ENCODE peak calls at places on chromosomes 7 and 10, in ten cellular contexts. One of them, this sample, is unnamed.

GRCh38 chr10:8815969-8816368 is 761.5 kb downstream of the GATA3 start:
- DNase-seq in keratinocyte: peak
- DNase-seq in neural progenitor cell: no peak
- DNase-seq in astrocyte: no peak
- DNase-seq in MCF 10A: no peak
- DNase-seq in GM20000: no peak
- DNase-seq in AG10803: no peak
- DNase-seq in Panc1: no peak
- DNase-seq in WTC11: no peak
- DNase-seq in mesothelial cell of epicardium: no peak
- DNase-seq in this sample: no peak

GRCh38 chr7:2301510-2301860 is 12.8 kb downstream of the SNX8 start:
- DNase-seq in mesothelial cell of epicardium: no peak
- DNase-seq in MCF 10A: no peak
- DNase-seq in astrocyte: no peak
- DNase-seq in keratinocyte: no peak
- DNase-seq in Panc1: no peak
- DNase-seq in WTC11: peak
- DNase-seq in neural progenitor cell: no peak
- DNase-seq in AG10803: peak
- DNase-seq in GM20000: peak
- DNase-seq in this sample: no peak

GRCh38 chr10:112801748-112802147 is 148.3 kb upstream of the TCF7L2 start:
- DNase-seq in GM20000: no peak
- DNase-seq in WTC11: no peak
- DNase-seq in neural progenitor cell: no peak
- DNase-seq in Panc1: no peak
- DNase-seq in astrocyte: no peak
- DNase-seq in MCF 10A: no peak
- DNase-seq in keratinocyte: no peak
- DNase-seq in AG10803: no peak
- DNase-seq in mesothelial cell of epicardium: peak
- DNase-seq in this sample: no peak

GRCh38 chr10:33336606-33337334 is 2.3 kb upstream of the NRP1 start:
- DNase-seq in keratinocyte: no peak
- DNase-seq in astrocyte: no peak
- DNase-seq in Panc1: no peak
- DNase-seq in WTC11: peak
- DNase-seq in MCF 10A: no peak
- DNase-seq in AG10803: no peak
- DNase-seq in GM20000: peak
- DNase-seq in mesothelial cell of epicardium: peak
- DNase-seq in neural progenitor cell: peak
- DNase-seq in this sample: no peak

GRCh38 chr10:125514206-125515162 is 168.5 kb downstream of the TEX36 start:
- DNase-seq in astrocyte: no peak
- DNase-seq in neural progenitor cell: no peak
- DNase-seq in Panc1: no peak
- DNase-seq in keratinocyte: no peak
- DNase-seq in mesothelial cell of epicardium: no peak
- DNase-seq in GM20000: no peak
- DNase-seq in WTC11: no peak
- DNase-seq in MCF 10A: peak
- DNase-seq in AG10803: peak
- DNase-seq in this sample: no peak

GRCh38 chr10:131218811-131219583 is 92.5 kb downstream of the TCERG1L start:
- DNase-seq in MCF 10A: no peak
- DNase-seq in Panc1: no peak
- DNase-seq in AG10803: no peak
- DNase-seq in WTC11: no peak
- DNase-seq in astrocyte: no peak
- DNase-seq in neural progenitor cell: no peak
- DNase-seq in mesothelial cell of epicardium: no peak
- DNase-seq in GM20000: no peak
- DNase-seq in keratinocyte: no peak
- DNase-seq in this sample: no peak

GRCh38 chr10:34916368-34916767 is 101.3 kb upstream of the PARD3 start:
- DNase-seq in MCF 10A: peak
- DNase-seq in Panc1: no peak
- DNase-seq in GM20000: no peak
- DNase-seq in mesothelial cell of epicardium: no peak
- DNase-seq in neural progenitor cell: no peak
- DNase-seq in astrocyte: peak
- DNase-seq in WTC11: no peak
- DNase-seq in keratinocyte: peak
- DNase-seq in AG10803: peak
- DNase-seq in this sample: no peak

GRCh38 chr7:95595825-95596182 is 512 bp downstream of the PDK4 start:
- DNase-seq in AG10803: no peak
- DNase-seq in WTC11: no peak
- DNase-seq in mesothelial cell of epicardium: no peak
- DNase-seq in MCF 10A: peak
- DNase-seq in Panc1: no peak
- DNase-seq in astrocyte: no peak
- DNase-seq in neural progenitor cell: no peak
- DNase-seq in keratinocyte: no peak
- DNase-seq in GM20000: no peak
- DNase-seq in this sample: no peak

GRCh38 chr7:68925241-68925640 is 673.0 kb upstream of the AUTS2 start:
- DNase-seq in AG10803: no peak
- DNase-seq in MCF 10A: no peak
- DNase-seq in neural progenitor cell: no peak
- DNase-seq in keratinocyte: no peak
- DNase-seq in astrocyte: no peak
- DNase-seq in GM20000: no peak
- DNase-seq in WTC11: no peak
- DNase-seq in Panc1: no peak
- DNase-seq in mesothelial cell of epicardium: no peak
- DNase-seq in this sample: no peak

GRCh38 chr10:34405611-34406462 is 409.3 kb downstream of the PARD3 start:
- DNase-seq in WTC11: no peak
- DNase-seq in MCF 10A: peak
- DNase-seq in mesothelial cell of epicardium: no peak
- DNase-seq in neural progenitor cell: no peak
- DNase-seq in Panc1: no peak
- DNase-seq in GM20000: no peak
- DNase-seq in keratinocyte: no peak
- DNase-seq in astrocyte: peak
- DNase-seq in AG10803: no peak
- DNase-seq in this sample: no peak

GRCh38 chr10:63384001-63384400 is 81.8 kb downstream of the JMJD1C start:
- DNase-seq in mesothelial cell of epicardium: no peak
- DNase-seq in MCF 10A: no peak
- DNase-seq in neural progenitor cell: no peak
- DNase-seq in AG10803: no peak
- DNase-seq in WTC11: no peak
- DNase-seq in astrocyte: no peak
- DNase-seq in Panc1: no peak
- DNase-seq in keratinocyte: no peak
- DNase-seq in GM20000: no peak
- DNase-seq in this sample: no peak
- TF ChIP-seq CTCF in mesothelial cell of epicardium: no peak
- TF ChIP-seq CTCF in MCF 10A: no peak
- TF ChIP-seq CTCF in neural progenitor cell: no peak
- TF ChIP-seq CTCF in AG10803: no peak
- TF ChIP-seq CTCF in WTC11: no peak
- TF ChIP-seq CTCF in astrocyte: no peak
- TF ChIP-seq CTCF in Panc1: no peak
- TF ChIP-seq CTCF in keratinocyte: no peak
- TF ChIP-seq CTCF in GM20000: no peak
- TF ChIP-seq CTCF in this sample: no peak

GRCh38 chr7:74291535-74291934 is 2.3 kb downstream of the CLIP2 start:
- DNase-seq in AG10803: no peak
- DNase-seq in GM20000: no peak
- DNase-seq in Panc1: no peak
- DNase-seq in keratinocyte: no peak
- DNase-seq in neural progenitor cell: no peak
- DNase-seq in mesothelial cell of epicardium: no peak
- DNase-seq in WTC11: no peak
- DNase-seq in MCF 10A: no peak
- DNase-seq in astrocyte: no peak
- DNase-seq in this sample: no peak

GRCh38 chr7:74293577-74293908 is 4.3 kb downstream of the CLIP2 start:
- DNase-seq in keratinocyte: no peak
- DNase-seq in MCF 10A: no peak
- DNase-seq in GM20000: no peak
- DNase-seq in astrocyte: no peak
- DNase-seq in AG10803: no peak
- DNase-seq in WTC11: no peak
- DNase-seq in Panc1: no peak
- DNase-seq in mesothelial cell of epicardium: no peak
- DNase-seq in neural progenitor cell: no peak
- DNase-seq in this sample: no peak

GRCh38 chr7:74294191-74294998 is 5.2 kb downstream of the CLIP2 start:
- DNase-seq in astrocyte: no peak
- DNase-seq in MCF 10A: no peak
- DNase-seq in neural progenitor cell: no peak
- DNase-seq in GM20000: no peak
- DNase-seq in WTC11: no peak
- DNase-seq in mesothelial cell of epicardium: no peak
- DNase-seq in Panc1: no peak
- DNase-seq in AG10803: peak
- DNase-seq in keratinocyte: no peak
- DNase-seq in this sample: no peak

GRCh38 chr7:74290999-74291441 is 1.8 kb downstream of the CLIP2 start:
- DNase-seq in Panc1: no peak
- DNase-seq in MCF 10A: no peak
- DNase-seq in mesothelial cell of epicardium: no peak
- DNase-seq in GM20000: no peak
- DNase-seq in neural progenitor cell: no peak
- DNase-seq in AG10803: no peak
- DNase-seq in keratinocyte: no peak
- DNase-seq in astrocyte: no peak
- DNase-seq in WTC11: peak
- DNase-seq in this sample: no peak

DNA sequence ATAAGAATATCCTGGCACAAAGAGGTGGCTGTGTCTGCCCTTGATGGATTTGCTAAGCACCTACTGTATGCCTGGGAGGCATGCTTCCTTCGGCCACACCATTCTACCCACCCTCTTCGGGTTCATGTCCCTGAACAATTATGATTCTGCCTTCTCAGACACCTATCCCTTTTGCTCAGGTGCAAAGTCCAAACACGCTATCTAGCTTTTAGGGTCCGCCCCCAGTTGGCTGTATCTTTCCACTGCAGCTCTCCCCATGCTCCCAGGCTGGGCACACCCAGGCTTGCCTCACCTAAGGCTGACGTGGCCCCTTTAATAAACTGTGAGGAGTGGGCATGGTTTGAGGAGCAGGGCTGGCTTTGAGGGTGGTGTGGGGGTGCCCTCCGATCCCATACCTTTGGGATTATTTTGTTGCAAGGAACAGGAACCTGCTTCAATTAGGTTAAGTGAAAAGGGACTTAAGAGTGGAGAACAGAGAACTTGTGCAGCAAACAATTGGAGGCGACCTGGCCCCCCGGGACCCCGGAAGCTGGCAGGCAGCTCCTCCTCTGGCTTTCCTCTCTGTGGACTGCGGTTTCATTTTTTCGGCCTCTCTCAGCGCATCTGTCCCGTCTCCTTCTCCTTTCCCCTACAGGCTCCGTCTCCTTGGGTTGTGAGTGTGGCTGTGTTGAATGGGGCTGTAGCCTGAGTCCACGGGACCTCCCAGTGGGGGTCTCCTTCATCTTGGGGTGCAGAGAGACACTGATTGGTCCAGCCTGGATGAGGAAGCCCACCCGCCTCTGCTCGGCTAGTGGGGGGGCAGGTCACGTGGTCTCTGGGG is 3.8 kb downstream of the CLIP2 start:
- DNase-seq in astrocyte: no peak
- DNase-seq in keratinocyte: no peak
- DNase-seq in WTC11: no peak
- DNase-seq in Panc1: no peak
- DNase-seq in neural progenitor cell: no peak
- DNase-seq in GM20000: no peak
- DNase-seq in MCF 10A: no peak
- DNase-seq in AG10803: no peak
- DNase-seq in mesothelial cell of epicardium: no peak
- DNase-seq in this sample: no peak
- TF ChIP-seq CTCF in astrocyte: no peak
- TF ChIP-seq CTCF in keratinocyte: peak
- TF ChIP-seq CTCF in WTC11: no peak
- TF ChIP-seq CTCF in Panc1: no peak
- TF ChIP-seq CTCF in neural progenitor cell: no peak
- TF ChIP-seq CTCF in GM20000: no peak
- TF ChIP-seq CTCF in MCF 10A: no peak
- TF ChIP-seq CTCF in AG10803: no peak
- TF ChIP-seq CTCF in mesothelial cell of epicardium: no peak
- TF ChIP-seq CTCF in this sample: no peak

DNA sequence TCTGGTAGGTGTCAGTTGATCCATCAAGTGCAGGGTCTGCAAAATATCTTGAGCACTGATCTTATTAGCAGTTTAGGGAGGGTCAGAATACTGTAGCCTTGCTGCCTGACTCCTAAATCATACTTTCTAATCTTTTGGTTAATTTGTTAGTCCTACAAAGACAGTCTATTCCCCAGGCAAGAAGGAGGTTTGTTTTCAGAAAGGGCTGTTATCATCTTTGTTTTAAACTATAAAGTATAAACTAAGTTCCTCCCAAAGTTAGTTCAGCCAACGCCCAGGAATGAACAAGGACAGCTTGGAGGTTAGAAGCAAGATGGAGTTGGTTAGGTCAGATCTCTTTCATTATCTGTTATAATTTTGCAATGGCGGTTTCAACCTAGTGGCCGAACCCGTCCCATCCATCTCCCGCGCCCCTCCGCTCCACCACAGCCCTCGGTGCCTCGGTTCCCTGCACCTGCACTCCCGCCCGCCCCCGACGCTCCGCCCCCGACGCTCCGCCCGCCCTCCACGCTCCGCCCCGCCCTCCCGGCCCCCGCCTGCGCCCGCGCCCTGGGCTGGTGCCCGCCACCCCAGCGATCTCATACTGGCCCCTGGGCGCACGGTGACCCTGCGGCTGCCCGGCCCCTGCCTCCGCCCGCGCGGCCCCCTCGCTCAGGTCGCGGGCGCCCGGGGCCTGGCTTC is at the start of gene ADCK2:
- DNase-seq in MCF 10A: peak
- DNase-seq in astrocyte: no peak
- DNase-seq in neural progenitor cell: peak
- DNase-seq in WTC11: peak
- DNase-seq in GM20000: peak
- DNase-seq in keratinocyte: no peak
- DNase-seq in Panc1: no peak
- DNase-seq in AG10803: peak
- DNase-seq in mesothelial cell of epicardium: peak
- DNase-seq in this sample: peak
- TF ChIP-seq CTCF in MCF 10A: no peak
- TF ChIP-seq CTCF in astrocyte: no peak
- TF ChIP-seq CTCF in neural progenitor cell: peak
- TF ChIP-seq CTCF in WTC11: no peak
- TF ChIP-seq CTCF in GM20000: no peak
- TF ChIP-seq CTCF in keratinocyte: no peak
- TF ChIP-seq CTCF in Panc1: no peak
- TF ChIP-seq CTCF in AG10803: no peak
- TF ChIP-seq CTCF in mesothelial cell of epicardium: no peak
- TF ChIP-seq CTCF in this sample: no peak

DNA sequence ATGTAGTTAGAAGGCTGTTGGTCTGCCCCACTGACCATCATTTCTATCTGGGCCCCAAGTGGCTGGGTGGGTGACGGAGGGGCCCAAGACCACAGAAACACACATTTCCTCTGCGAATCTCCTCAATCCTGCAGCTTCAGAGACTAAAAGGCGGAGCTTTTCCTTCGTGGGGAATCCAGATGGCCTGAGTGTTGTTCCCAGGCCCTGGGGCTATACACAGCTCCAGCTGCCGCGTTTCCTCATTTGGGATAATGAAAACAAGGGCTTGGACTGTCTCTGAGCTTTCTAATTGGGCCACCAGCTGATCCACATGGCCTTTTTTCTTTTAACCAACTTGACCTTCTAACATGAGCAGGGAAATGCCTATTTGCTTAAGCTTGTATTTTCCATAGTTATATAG is 339.9 kb downstream of the CXCL12 start:
- DNase-seq in MCF 10A: no peak
- DNase-seq in Panc1: no peak
- DNase-seq in mesothelial cell of epicardium: no peak
- DNase-seq in AG10803: peak
- DNase-seq in keratinocyte: no peak
- DNase-seq in GM20000: no peak
- DNase-seq in WTC11: no peak
- DNase-seq in neural progenitor cell: no peak
- DNase-seq in astrocyte: no peak
- DNase-seq in this sample: no peak
- TF ChIP-seq CTCF in MCF 10A: no peak
- TF ChIP-seq CTCF in Panc1: no peak
- TF ChIP-seq CTCF in mesothelial cell of epicardium: no peak
- TF ChIP-seq CTCF in AG10803: no peak
- TF ChIP-seq CTCF in keratinocyte: no peak
- TF ChIP-seq CTCF in GM20000: no peak
- TF ChIP-seq CTCF in WTC11: no peak
- TF ChIP-seq CTCF in neural progenitor cell: no peak
- TF ChIP-seq CTCF in astrocyte: no peak
- TF ChIP-seq CTCF in this sample: no peak

This sample was measured in neural crest cell.